ENCODE peak calls at places on chromosome 14, in four cellular contexts. K, L, B and X are unnamed samples.

GRCh38 chr14:71321556-71322315 is 414.5 kb downstream of the PCNX1 start:
- DNase-seq in B (no peak), K (peak), L (peak), X (no peak)

GRCh38 chr14:26596722-26597030 is 1.2 kb downstream of the NOVA1 start:
- DNase-seq in K (no peak), L (no peak), B (no peak), X (no peak)

GRCh38 chr14:76304536-76305473 is 71.1 kb upstream of the ESRRB start:
- DNase-seq in B (no peak), L (no peak), K (peak), X (no peak)

GRCh38 chr14:100822921-100823320 is 3.0 kb upstream of the MEG3 start:
- DNase-seq in B (no peak), K (peak), L (no peak), X (no peak)

GRCh38 chr14:98900721-98901272 is 371.2 kb downstream of the BCL11B start:
- DNase-seq in K (no peak), L (no peak), B (no peak), X (no peak)

GRCh38 chr14:72708708-72709475 is 185.0 kb downstream of the DPF3 start:
- DNase-seq in L (no peak), K (peak), B (no peak), X (no peak)

GRCh38 chr14:95679148-95679547 is 7.1 kb upstream of the TCL1B start:
- DNase-seq in K (no peak), L (no peak), B (no peak), X (no peak)

GRCh38 chr14:72495668-72496067 is 398.2 kb downstream of the DPF3 start:
- DNase-seq in K (no peak), B (no peak), L (no peak), X (no peak)

DNA sequence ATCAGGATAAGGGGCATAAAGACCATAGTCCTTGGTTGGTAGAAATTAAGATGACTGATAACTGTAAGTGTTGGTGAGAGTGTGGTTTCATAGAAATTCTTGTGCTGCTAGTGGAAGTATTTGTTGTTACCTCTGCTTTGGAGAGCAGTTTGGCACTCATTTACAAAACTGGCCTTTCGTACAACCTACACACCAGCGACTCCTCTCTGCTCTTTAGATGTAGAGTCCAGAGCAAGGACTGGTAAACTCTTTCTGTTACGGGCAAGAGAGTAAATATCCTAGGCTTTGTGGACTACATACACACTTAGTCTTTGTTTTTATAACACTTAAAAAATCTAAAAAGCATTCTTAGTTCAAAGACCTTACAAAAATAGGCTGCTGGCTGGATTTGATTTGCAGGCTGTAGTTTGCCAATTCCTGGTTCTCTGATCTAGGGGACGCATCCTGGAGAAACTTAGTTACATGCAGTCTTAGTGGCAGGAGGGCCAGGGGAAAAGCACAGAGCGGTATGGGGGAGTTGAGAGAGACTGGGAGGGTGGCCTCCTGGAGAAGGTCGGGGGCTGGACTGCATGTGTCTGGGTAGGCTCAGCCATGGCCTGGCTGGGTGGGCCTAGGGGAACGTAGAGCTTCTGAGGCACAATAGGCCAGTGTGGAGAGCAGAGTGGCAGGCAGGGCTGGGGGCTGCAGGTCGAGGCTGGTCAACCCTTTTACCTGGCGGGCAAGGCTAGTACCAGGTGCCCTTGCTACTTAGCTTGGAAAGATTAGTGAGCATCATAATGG is 55.3 kb upstream of the AMN start:
- DNase-seq in K (no peak), L (no peak), B (no peak), X (no peak)
- TF ChIP-seq POLR2A in K (no peak), L (no peak), B (no peak), X (no peak)

GRCh38 chr14:20683896-20684661 is at the start of gene RNASE4:
- DNase-seq in K (peak), B (peak), L (peak), X (no peak)
- TF ChIP-seq POLR2A in K (peak), B (no peak), L (peak), X (peak)

GRCh38 chr14:92143309-92143708 is 21.5 kb downstream of the CPSF2 start:
- DNase-seq in B (no peak), K (no peak), L (no peak), X (no peak)
- TF ChIP-seq POLR2A in B (no peak), K (no peak), L (no peak), X (no peak)

GRCh38 chr14:101988377-101988776 is 24.0 kb downstream of the DYNC1H1 start:
- DNase-seq in K (no peak), B (no peak), L (no peak), X (no peak)

GRCh38 chr14:101991336-101991735 is 27.0 kb downstream of the DYNC1H1 start:
- DNase-seq in B (no peak), K (no peak), L (no peak), X (no peak)

GRCh38 chr14:101986953-101987352 is 22.6 kb downstream of the DYNC1H1 start:
- DNase-seq in B (no peak), K (no peak), L (no peak), X (no peak)

GRCh38 chr14:101997429-101998336 is 33.3 kb downstream of the DYNC1H1 start:
- DNase-seq in B (no peak), L (no peak), K (no peak), X (no peak)

GRCh38 chr14:101992708-101993107 is 28.3 kb downstream of the DYNC1H1 start:
- DNase-seq in B (no peak), K (no peak), L (no peak), X (no peak)
- TF ChIP-seq POLR2A in B (no peak), K (no peak), L (no peak), X (no peak)

GRCh38 chr14:61388173-61388975 is 67.0 kb downstream of the PRKCH start:
- DNase-seq in B (no peak), L (no peak), K (no peak), X (peak)
- TF ChIP-seq POLR2A in B (no peak), L (no peak), K (no peak), X (no peak)

GRCh38 chr14:73997108-73997943 is 21.8 kb downstream of the ENTPD5 start:
- DNase-seq in B (no peak), L (no peak), K (no peak), X (no peak)

GRCh38 chr14:73998736-73999135 is 20.4 kb downstream of the ENTPD5 start:
- DNase-seq in K (no peak), L (no peak), B (no peak), X (no peak)

GRCh38 chr14:73996731-73997107 is 22.4 kb downstream of the ENTPD5 start:
- DNase-seq in L (no peak), K (no peak), B (no peak), X (no peak)

GRCh38 chr14:73995977-73996378 is 23.1 kb downstream of the ENTPD5 start:
- DNase-seq in L (no peak), B (peak), K (no peak), X (no peak)

GRCh38 chr14:73997944-73998451 is 21.1 kb downstream of the ENTPD5 start:
- DNase-seq in B (no peak), K (no peak), L (no peak), X (no peak)
- TF ChIP-seq POLR2A in B (no peak), K (no peak), L (no peak), X (no peak)

GRCh38 chr14:60249321-60250251 is 565 bp downstream of the PPM1A start:
- DNase-seq in L (peak), K (peak), B (peak), X (peak)

GRCh38 chr14:60248697-60249314 is at the start of gene PPM1A:
- DNase-seq in K (peak), B (peak), L (peak), X (peak)

GRCh38 chr14:60245316-60246177 is 3.5 kb upstream of the PPM1A start:
- DNase-seq in B (no peak), K (no peak), L (no peak), X (no peak)

GRCh38 chr14:60250318-60251035 is 1.5 kb downstream of the PPM1A start:
- DNase-seq in L (no peak), B (no peak), K (no peak), X (no peak)

GRCh38 chr14:60247994-60248696 is 876 bp upstream of the PPM1A start:
- DNase-seq in L (peak), K (peak), B (peak), X (peak)
- TF ChIP-seq POLR2A in L (no peak), K (no peak), B (no peak), X (no peak)

DNA sequence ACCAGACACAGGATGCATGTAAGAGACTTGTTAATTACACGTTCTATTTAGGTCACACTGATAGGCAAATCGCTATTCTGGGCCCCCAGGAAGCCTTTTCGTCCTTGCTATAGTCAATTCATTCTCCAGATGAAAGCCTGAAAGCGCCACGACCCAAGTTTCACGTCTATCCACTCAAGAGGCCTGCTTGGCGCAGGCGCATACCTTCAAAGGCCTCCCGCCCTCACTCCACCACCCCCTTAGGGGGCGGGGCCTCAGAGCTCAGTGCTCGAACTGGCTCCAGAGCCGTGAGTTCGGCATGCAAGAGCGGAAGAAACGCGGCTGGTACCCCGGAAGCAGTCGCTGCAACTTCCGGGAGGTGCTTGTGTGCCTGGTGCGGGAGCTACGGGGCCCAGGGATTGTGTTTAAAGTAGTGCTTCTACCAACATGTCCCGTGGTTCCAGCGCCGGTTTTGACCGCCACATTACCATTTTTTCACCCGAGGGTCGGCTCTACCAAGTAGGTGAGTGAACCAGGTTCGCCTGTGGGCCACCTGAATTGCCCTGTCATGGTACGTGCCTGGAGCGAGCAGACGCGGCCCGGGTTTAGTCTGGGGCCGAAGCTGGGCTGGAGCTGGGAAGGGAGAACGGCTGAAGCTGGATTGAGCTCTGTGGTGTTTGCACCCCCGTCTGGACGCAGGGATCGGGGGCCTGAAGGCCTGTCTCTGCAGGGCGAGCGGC is at the start of gene PSMA6:
- DNase-seq in K (peak), L (peak), B (peak), X (peak)
- TF ChIP-seq POLR2A in K (peak), L (peak), B (no peak), X (peak)